ENCODE peak calls at places on chromosomes 6 and 20, in five cellular contexts. P is AG09309, V is bronchial epithelial cell, N is HepG2, Q is cardiac fibroblast. I is an unnamed sample.
A peak's percentile ranks its signal among the peaks of the same experiment; 100 is the strongest.

GRCh38 chr6:116992546-116992945 is 115.5 kb downstream of the RFX6 start:
- DNase-seq in P (no peak), V (no peak), N (no peak), Q (no peak), I (no peak)

GRCh38 chr20:40848530-40848929 is 159.5 kb upstream of the MAFB start:
- DNase-seq in P (no peak), V (no peak), N (no peak), Q (no peak), I (no peak)

GRCh38 chr6:112183271-112183671 is 71.1 kb downstream of the LAMA4 start:
- DNase-seq in P (peak; percentile 52), V (no peak), N (no peak), Q (peak; percentile 31), I (peak; percentile 79)

GRCh38 chr6:52303178-52303577 is 18.6 kb upstream of the MCM3 start:
- DNase-seq in P (no peak), V (no peak), N (no peak), Q (no peak), I (no peak)

GRCh38 chr20:62999580-62999979 is 7.2 kb downstream of the BHLHE23 start:
- DNase-seq in P (no peak), V (no peak), N (no peak), Q (no peak), I (no peak)

GRCh38 chr6:40328376-40328987 is 258.7 kb downstream of the LRFN2 start:
- DNase-seq in P (no peak), V (peak; percentile 54), N (no peak), Q (no peak), I (no peak)

GRCh38 chr6:105994522-105995402 is 91.4 kb upstream of the PRDM1 start:
- DNase-seq in P (peak; percentile 68), V (peak; percentile 57), N (no peak), Q (peak; percentile 76), I (peak; percentile 63)

GRCh38 chr20:24891546-24892393 is 57.3 kb upstream of the CST7 start:
- DNase-seq in P (no peak), V (no peak), N (no peak), Q (no peak), I (no peak)

GRCh38 chr6:6039946-6040509 is 33.3 kb upstream of the NRN1 start:
- DNase-seq in P (no peak), V (peak; percentile 24), N (no peak), Q (no peak), I (no peak)

GRCh38 chr6:156980515-156980914 is 203.3 kb downstream of the ARID1B start:
- DNase-seq in P (no peak), V (peak; percentile 25), N (no peak), Q (no peak), I (no peak)

GRCh38 chr6:111377558-111378120 is 105.4 kb downstream of the REV3L start:
- DNase-seq in P (no peak), V (no peak), N (no peak), Q (no peak), I (peak; percentile 21)

GRCh38 chr20:61861054-61861841 is 204.4 kb downstream of the TAF4 start:
- DNase-seq in P (no peak), V (no peak), N (no peak), Q (no peak), I (no peak)

GRCh38 chr6:46262928-46263708 is 92.3 kb upstream of the ENPP5 start:
- DNase-seq in P (no peak), V (no peak), N (no peak), Q (peak; percentile 4), I (no peak)

GRCh38 chr6:110635096-110635495 is 158.7 kb upstream of the SLC22A16 start:
- DNase-seq in P (no peak), V (no peak), N (no peak), Q (no peak), I (no peak)

GRCh38 chr6:30890646-30891449 is 6.5 kb downstream of the DDR1 start:
- DNase-seq in P (no peak), V (no peak), N (no peak), Q (no peak), I (no peak)

GRCh38 chr6:128569737-128570438 is 49.5 kb upstream of the PTPRK start:
- DNase-seq in P (peak; percentile 80), V (peak; percentile 84), N (no peak), Q (peak; percentile 94), I (peak; percentile 81)

GRCh38 chr20:49281913-49282467 is 4.1 kb upstream of the ZNFX1 start:
- DNase-seq in P (no peak), V (no peak), N (no peak), Q (no peak), I (no peak)

GRCh38 chr6:5996701-5997419 is 9.9 kb downstream of the NRN1 start:
- DNase-seq in P (no peak), V (no peak), N (no peak), Q (peak; percentile 23), I (peak; percentile 39)

GRCh38 chr20:64083380-64084208 is 604 bp downstream of the LKAAEAR1 start:
- DNase-seq in P (no peak), V (peak; percentile 29), N (peak; percentile 67), Q (peak; percentile 70), I (peak; percentile 57)

GRCh38 chr20:1331801-1332453 is 3.0 kb upstream of the SDCBP2 start:
- DNase-seq in P (no peak), V (no peak), N (no peak), Q (no peak), I (no peak)

GRCh38 chr6:159094444-159095252 is 49.9 kb upstream of the TAGAP start:
- DNase-seq in P (no peak), V (no peak), N (no peak), Q (no peak), I (no peak)

GRCh38 chr20:13625241-13625981 is 13.3 kb downstream of the TASP1 start:
- DNase-seq in P (no peak), V (no peak), N (no peak), Q (no peak), I (no peak)

GRCh38 chr6:144471986-144472385 is 186.9 kb downstream of the UTRN start:
- DNase-seq in P (no peak), V (no peak), N (no peak), Q (no peak), I (peak; percentile 38)

GRCh38 chr20:57006411-57007170 is 259.9 kb downstream of the BMP7 start:
- DNase-seq in P (no peak), V (no peak), N (no peak), Q (no peak), I (peak; percentile 28)

GRCh38 chr6:45478235-45478634 is 100.5 kb upstream of the SUPT3H start:
- DNase-seq in P (no peak), V (peak; percentile 96), N (no peak), Q (peak; percentile 79), I (peak; percentile 57)

GRCh38 chr20:2206957-2207769 is 88.6 kb upstream of the TGM3 start:
- DNase-seq in P (peak; percentile 5), V (no peak), N (peak; percentile 53), Q (peak; percentile 54), I (peak; percentile 55)

GRCh38 chr6:139336994-139337393 is 37.5 kb downstream of the CITED2 start:
- DNase-seq in P (no peak), V (no peak), N (no peak), Q (no peak), I (no peak)

GRCh38 chr6:118476554-118476953 is 71.5 kb upstream of the PLN start:
- DNase-seq in P (no peak), V (no peak), N (no peak), Q (no peak), I (no peak)

GRCh38 chr6:29845405-29846006 is 17.9 kb downstream of the HLA-G start:
- DNase-seq in P (no peak), V (peak; percentile 95), N (peak; percentile 45), Q (no peak), I (no peak)

GRCh38 chr6:29853245-29853644 is 25.6 kb downstream of the HLA-G start:
- DNase-seq in P (no peak), V (no peak), N (no peak), Q (no peak), I (no peak)

GRCh38 chr6:29847871-29848630 is 20.4 kb downstream of the HLA-G start:
- DNase-seq in P (peak; percentile 4), V (peak; percentile 56), N (peak; percentile 54), Q (peak; percentile 67), I (peak; percentile 55)

GRCh38 chr6:29851190-29851589 is 23.6 kb downstream of the HLA-G start:
- DNase-seq in P (no peak), V (no peak), N (no peak), Q (no peak), I (no peak)

GRCh38 chr6:29850011-29850553 is 22.5 kb downstream of the HLA-G start:
- DNase-seq in P (no peak), V (peak; percentile 71), N (no peak), Q (peak; percentile 29), I (no peak)
- H3K4me3 ChIP-seq in P (no peak overlapping the region), V (no peak overlapping the region), N (no peak overlapping the region), Q (no peak overlapping the region), I (no peak overlapping the region)

GRCh38 chr20:50659975-50660670 is 31.2 kb downstream of the RIPOR3 start:
- DNase-seq in P (no peak), V (no peak), N (no peak), Q (no peak), I (no peak)

GRCh38 chr20:50666709-50667310 is 24.5 kb downstream of the RIPOR3 start:
- DNase-seq in P (no peak), V (no peak), N (no peak), Q (no peak), I (no peak)

GRCh38 chr20:50658804-50659380 is 32.5 kb downstream of the RIPOR3 start:
- DNase-seq in P (no peak), V (peak; percentile 17), N (no peak), Q (no peak), I (no peak)

GRCh38 chr20:50664248-50664647 is 27.1 kb downstream of the RIPOR3 start:
- DNase-seq in P (no peak), V (no peak), N (no peak), Q (no peak), I (no peak)

GRCh38 chr20:50663095-50663821 is 28.1 kb downstream of the RIPOR3 start:
- DNase-seq in P (no peak), V (peak; percentile 79), N (peak; percentile 84), Q (no peak), I (no peak)
- TF ChIP-seq CTCF in P (no peak), V (peak; percentile 37), N (peak; percentile 83), Q (no peak), I (no peak)

DNA sequence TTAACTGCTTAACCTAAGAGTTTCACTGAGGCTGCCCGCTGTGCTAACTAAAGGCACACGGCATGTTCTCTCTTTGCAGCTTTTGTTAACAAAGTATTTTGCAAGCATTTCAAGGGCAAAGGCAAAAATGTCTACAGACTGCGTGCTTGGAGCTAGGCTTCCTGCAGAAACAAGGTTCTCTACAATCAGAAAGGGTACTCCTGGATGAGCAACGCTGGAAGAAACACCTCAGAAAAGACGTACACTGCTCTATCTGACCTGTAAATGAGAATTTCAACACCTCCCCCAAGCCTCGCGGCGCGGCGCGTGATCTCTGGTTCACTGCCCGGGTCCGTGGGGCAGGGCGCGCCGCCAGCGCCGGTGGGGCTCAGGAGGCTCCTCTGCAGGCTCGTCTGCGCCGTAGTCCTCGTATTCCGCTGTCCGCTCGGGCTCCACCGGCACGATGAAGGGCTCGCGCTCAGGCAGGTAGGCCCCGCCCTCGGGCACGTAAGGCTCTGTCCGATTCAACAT is 120.9 kb downstream of the COL12A1 start:
- DNase-seq in P (no peak), V (peak; percentile 56), N (peak; percentile 3), Q (no peak), I (no peak)
- H3K4me3 ChIP-seq in P (no peak overlapping the region), V (peak overlapping the region; percentile 35), N (peak overlapping the region; percentile 51), Q (no peak overlapping the region), I (no peak overlapping the region)

GRCh38 chr6:149488815-149489214 is 4.0 kb upstream of the ZC3H12D start:
- DNase-seq in P (no peak), V (no peak), N (no peak), Q (no peak), I (peak; percentile 12)
- TF ChIP-seq CTCF in P (no peak), V (no peak), N (no peak), Q (no peak), I (no peak)

I was measured in astrocyte of the spinal cord.